ENCODE peak calls at places on chromosomes 11 and 22, in five cellular contexts. One of them, this sample, is unnamed.

GRCh38 chr11:68345776-68346728 is 33.7 kb downstream of the LRP5 start:
- DNase-seq in lower lobe of right lung: peak
- DNase-seq in heart right ventricle: peak
- DNase-seq in psoas muscle: peak
- DNase-seq in HCT116: no peak
- DNase-seq in this sample: no peak

GRCh38 chr11:83007909-83008580 is 63.7 kb downstream of the RAB30 start:
- DNase-seq in lower lobe of right lung: peak
- DNase-seq in heart right ventricle: peak
- DNase-seq in psoas muscle: peak
- DNase-seq in HCT116: no peak
- DNase-seq in this sample: no peak

GRCh38 chr11:44005956-44006355 is 41.8 kb upstream of the ACCSL start:
- DNase-seq in lower lobe of right lung: no peak
- DNase-seq in heart right ventricle: no peak
- DNase-seq in psoas muscle: no peak
- DNase-seq in HCT116: no peak
- DNase-seq in this sample: no peak

GRCh38 chr11:75786101-75786736 is 17.6 kb downstream of the DGAT2 start:
- DNase-seq in lower lobe of right lung: no peak
- DNase-seq in heart right ventricle: no peak
- DNase-seq in psoas muscle: no peak
- DNase-seq in HCT116: no peak
- DNase-seq in this sample: no peak

GRCh38 chr11:59611570-59612565 is 3.7 kb downstream of the OSBP start:
- DNase-seq in lower lobe of right lung: no peak
- DNase-seq in heart right ventricle: no peak
- DNase-seq in psoas muscle: no peak
- DNase-seq in HCT116: no peak
- DNase-seq in this sample: no peak

GRCh38 chr22:50274311-50274710 is 4.1 kb upstream of the MAPK11 start:
- DNase-seq in lower lobe of right lung: no peak
- DNase-seq in heart right ventricle: peak
- DNase-seq in psoas muscle: peak
- DNase-seq in HCT116: no peak
- DNase-seq in this sample: no peak

GRCh38 chr11:18066626-18067025 is 20.6 kb upstream of the TPH1 start:
- DNase-seq in lower lobe of right lung: no peak
- DNase-seq in heart right ventricle: no peak
- DNase-seq in psoas muscle: no peak
- DNase-seq in HCT116: no peak
- DNase-seq in this sample: no peak

GRCh38 chr11:11608783-11609232 is 13.0 kb downstream of the GALNT18 start:
- DNase-seq in lower lobe of right lung: no peak
- DNase-seq in heart right ventricle: no peak
- DNase-seq in psoas muscle: no peak
- DNase-seq in HCT116: no peak
- DNase-seq in this sample: no peak

GRCh38 chr22:28051787-28052356 is 132.8 kb upstream of the PITPNB start:
- DNase-seq in lower lobe of right lung: no peak
- DNase-seq in heart right ventricle: peak
- DNase-seq in psoas muscle: peak
- DNase-seq in HCT116: peak
- DNase-seq in this sample: peak

GRCh38 chr11:11993814-11994213 is 14.6 kb downstream of the DKK3 start:
- DNase-seq in lower lobe of right lung: no peak
- DNase-seq in heart right ventricle: no peak
- DNase-seq in psoas muscle: no peak
- DNase-seq in HCT116: peak
- DNase-seq in this sample: no peak

GRCh38 chr22:41565403-41566054 is 4.7 kb downstream of the CSDC2 start:
- DNase-seq in lower lobe of right lung: no peak
- DNase-seq in heart right ventricle: no peak
- DNase-seq in psoas muscle: peak
- DNase-seq in HCT116: peak
- DNase-seq in this sample: no peak

GRCh38 chr22:19174106-19175025 is 4.2 kb downstream of the SLC25A1 start:
- DNase-seq in lower lobe of right lung: no peak
- DNase-seq in heart right ventricle: no peak
- DNase-seq in psoas muscle: peak
- DNase-seq in HCT116: no peak
- DNase-seq in this sample: no peak

GRCh38 chr22:21582801-21583740 is 15.6 kb downstream of the UBE2L3 start:
- DNase-seq in lower lobe of right lung: no peak
- DNase-seq in heart right ventricle: no peak
- DNase-seq in psoas muscle: no peak
- DNase-seq in HCT116: no peak
- DNase-seq in this sample: no peak

GRCh38 chr22:33302049-33302545 is 243.9 kb upstream of the SYN3 start:
- DNase-seq in lower lobe of right lung: peak
- DNase-seq in heart right ventricle: peak
- DNase-seq in psoas muscle: peak
- DNase-seq in HCT116: peak
- DNase-seq in this sample: peak

GRCh38 chr11:46901156-46901555 is 17.2 kb downstream of the LRP4 start:
- DNase-seq in lower lobe of right lung: no peak
- DNase-seq in heart right ventricle: no peak
- DNase-seq in psoas muscle: no peak
- DNase-seq in HCT116: no peak
- DNase-seq in this sample: no peak

GRCh38 chr22:37044634-37045625 is 6.6 kb upstream of the KCTD17 start:
- DNase-seq in lower lobe of right lung: no peak
- DNase-seq in heart right ventricle: no peak
- DNase-seq in psoas muscle: no peak
- DNase-seq in HCT116: no peak
- DNase-seq in this sample: no peak

GRCh38 chr11:118349475-118349874 is 5.3 kb downstream of the CD3G start:
- DNase-seq in lower lobe of right lung: no peak
- DNase-seq in heart right ventricle: no peak
- DNase-seq in psoas muscle: no peak
- DNase-seq in HCT116: no peak
- DNase-seq in this sample: no peak

GRCh38 chr22:17774206-17774927 is at the start of gene BID:
- DNase-seq in lower lobe of right lung: peak
- DNase-seq in heart right ventricle: peak
- DNase-seq in psoas muscle: peak
- DNase-seq in HCT116: no peak
- DNase-seq in this sample: no peak

GRCh38 chr11:44380009-44380313 is 70.0 kb upstream of the ALX4 start:
- DNase-seq in lower lobe of right lung: no peak
- DNase-seq in heart right ventricle: no peak
- DNase-seq in psoas muscle: no peak
- DNase-seq in HCT116: no peak
- DNase-seq in this sample: no peak

GRCh38 chr22:41770715-41771452 is 29.6 kb upstream of the CCDC134 start:
- DNase-seq in lower lobe of right lung: no peak
- DNase-seq in heart right ventricle: no peak
- DNase-seq in psoas muscle: no peak
- DNase-seq in HCT116: no peak
- DNase-seq in this sample: no peak

GRCh38 chr22:27801197-27801615 is 350 bp downstream of the MN1 start:
- DNase-seq in lower lobe of right lung: no peak
- DNase-seq in heart right ventricle: peak
- DNase-seq in psoas muscle: peak
- DNase-seq in HCT116: no peak
- DNase-seq in this sample: no peak

GRCh38 chr11:129315781-129316579 is 59.7 kb upstream of the BARX2 start:
- DNase-seq in lower lobe of right lung: peak
- DNase-seq in heart right ventricle: no peak
- DNase-seq in psoas muscle: no peak
- DNase-seq in HCT116: peak
- DNase-seq in this sample: no peak

GRCh38 chr22:32364210-32364609 is 6.5 kb downstream of the RFPL3 start:
- DNase-seq in lower lobe of right lung: no peak
- DNase-seq in heart right ventricle: no peak
- DNase-seq in psoas muscle: no peak
- DNase-seq in HCT116: no peak
- DNase-seq in this sample: no peak

GRCh38 chr11:117822031-117822521 is 2.5 kb downstream of the FXYD2 start:
- DNase-seq in lower lobe of right lung: no peak
- DNase-seq in heart right ventricle: no peak
- DNase-seq in psoas muscle: peak
- DNase-seq in HCT116: no peak
- DNase-seq in this sample: no peak

GRCh38 chr11:10588904-10589303 is 20.4 kb upstream of the LYVE1 start:
- DNase-seq in lower lobe of right lung: no peak
- DNase-seq in heart right ventricle: no peak
- DNase-seq in psoas muscle: no peak
- DNase-seq in HCT116: no peak
- DNase-seq in this sample: no peak

GRCh38 chr11:22192289-22192641 is 620 bp upstream of the ANO5 start:
- DNase-seq in lower lobe of right lung: no peak
- DNase-seq in heart right ventricle: peak
- DNase-seq in psoas muscle: no peak
- DNase-seq in HCT116: no peak
- DNase-seq in this sample: peak

GRCh38 chr22:44276041-44276440 is 36.7 kb downstream of the SHISAL1 start:
- DNase-seq in lower lobe of right lung: no peak
- DNase-seq in heart right ventricle: no peak
- DNase-seq in psoas muscle: no peak
- DNase-seq in HCT116: no peak
- DNase-seq in this sample: no peak

GRCh38 chr11:77181226-77181625 is 53.2 kb downstream of the MYO7A start:
- DNase-seq in lower lobe of right lung: peak
- DNase-seq in heart right ventricle: no peak
- DNase-seq in psoas muscle: no peak
- DNase-seq in HCT116: no peak
- DNase-seq in this sample: no peak

GRCh38 chr11:61092280-61092766 is 10.0 kb upstream of the CD5 start:
- DNase-seq in lower lobe of right lung: no peak
- DNase-seq in heart right ventricle: no peak
- DNase-seq in psoas muscle: no peak
- DNase-seq in HCT116: no peak
- DNase-seq in this sample: no peak

GRCh38 chr11:94574193-94574961 is 7.2 kb downstream of the PIWIL4 start:
- DNase-seq in lower lobe of right lung: peak
- DNase-seq in heart right ventricle: no peak
- DNase-seq in psoas muscle: peak
- DNase-seq in HCT116: no peak
- DNase-seq in this sample: no peak

DNA sequence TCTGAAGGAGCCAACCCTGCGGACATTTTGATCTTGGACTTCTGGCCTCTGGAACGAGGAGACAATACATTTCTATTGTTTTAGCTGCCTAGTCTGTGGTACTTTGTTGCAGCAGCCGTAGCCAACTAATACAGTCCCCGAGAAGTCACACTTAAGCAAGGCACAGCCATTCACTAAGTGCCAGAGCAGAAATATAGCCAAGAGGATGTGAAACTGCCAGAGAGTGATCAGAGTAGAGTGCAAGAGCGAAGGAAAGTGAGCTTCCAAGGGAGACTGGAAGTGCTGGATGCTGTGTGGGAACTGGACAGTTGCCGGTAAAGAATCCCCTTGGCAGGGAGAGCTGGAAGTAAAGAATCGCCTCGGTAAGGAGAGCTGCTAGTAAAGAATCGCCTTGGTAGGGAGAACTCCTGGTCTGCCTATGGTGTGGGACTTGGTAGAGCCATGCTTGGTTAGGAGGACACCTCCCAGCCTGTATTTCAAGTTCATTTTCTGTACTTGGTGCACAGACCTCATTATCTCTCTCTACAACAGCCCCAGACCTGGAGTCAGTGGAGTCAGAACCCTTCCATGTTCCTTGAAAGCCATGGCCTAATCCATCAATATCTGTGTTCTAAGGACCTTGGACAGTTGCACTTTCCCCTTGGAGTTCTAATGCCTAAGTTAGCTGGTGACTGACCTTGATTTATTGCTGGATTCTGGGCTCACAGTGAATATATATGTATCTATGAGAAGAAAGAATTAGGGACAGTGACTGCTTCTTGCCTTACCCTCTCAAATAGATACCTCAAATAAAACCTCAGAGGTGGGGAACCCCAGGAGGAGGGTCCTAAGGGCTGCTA is 162.1 kb downstream of the LDLRAD3 start:
- DNase-seq in lower lobe of right lung: no peak
- DNase-seq in heart right ventricle: no peak
- DNase-seq in psoas muscle: no peak
- DNase-seq in HCT116: no peak
- DNase-seq in this sample: no peak
- H3K27ac ChIP-seq in lower lobe of right lung: no peak
- H3K27ac ChIP-seq in heart right ventricle: no peak
- H3K27ac ChIP-seq in psoas muscle: no peak
- H3K27ac ChIP-seq in HCT116: no peak
- H3K27ac ChIP-seq in this sample: no peak

GRCh38 chr11:131474947-131475346 is 104.5 kb downstream of the NTM start:
- DNase-seq in lower lobe of right lung: no peak
- DNase-seq in heart right ventricle: no peak
- DNase-seq in psoas muscle: no peak
- DNase-seq in HCT116: no peak
- DNase-seq in this sample: no peak

GRCh38 chr11:131470526-131470925 is 100.1 kb downstream of the NTM start:
- DNase-seq in lower lobe of right lung: no peak
- DNase-seq in heart right ventricle: no peak
- DNase-seq in psoas muscle: no peak
- DNase-seq in HCT116: no peak
- DNase-seq in this sample: no peak

GRCh38 chr11:131468565-131468964 is 98.2 kb downstream of the NTM start:
- DNase-seq in lower lobe of right lung: no peak
- DNase-seq in heart right ventricle: no peak
- DNase-seq in psoas muscle: no peak
- DNase-seq in HCT116: no peak
- DNase-seq in this sample: no peak

GRCh38 chr11:131473510-131473909 is 103.1 kb downstream of the NTM start:
- DNase-seq in lower lobe of right lung: no peak
- DNase-seq in heart right ventricle: no peak
- DNase-seq in psoas muscle: no peak
- DNase-seq in HCT116: no peak
- DNase-seq in this sample: no peak

GRCh38 chr11:131471976-131472375 is 101.6 kb downstream of the NTM start:
- DNase-seq in lower lobe of right lung: no peak
- DNase-seq in heart right ventricle: no peak
- DNase-seq in psoas muscle: no peak
- DNase-seq in HCT116: no peak
- DNase-seq in this sample: no peak
- H3K27ac ChIP-seq in lower lobe of right lung: no peak
- H3K27ac ChIP-seq in heart right ventricle: no peak
- H3K27ac ChIP-seq in psoas muscle: no peak
- H3K27ac ChIP-seq in HCT116: no peak
- H3K27ac ChIP-seq in this sample: no peak

DNA sequence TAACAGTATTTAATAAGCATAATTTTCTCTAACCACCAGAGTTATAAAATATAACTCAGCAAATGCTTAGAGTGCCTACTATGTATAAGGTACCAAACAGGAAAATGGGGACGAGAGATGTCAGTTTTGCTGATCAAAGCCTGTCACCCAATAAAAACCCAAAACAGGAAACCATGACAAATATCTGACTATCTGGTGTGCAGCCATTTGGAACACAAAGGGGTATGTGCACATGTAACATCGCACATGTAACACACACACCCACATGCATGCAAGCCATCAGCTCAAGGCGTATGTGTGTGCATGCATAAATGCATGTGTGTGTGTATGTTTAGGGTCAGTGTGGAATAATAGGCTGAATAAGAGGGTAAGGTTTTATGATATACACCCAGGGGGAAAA is 64.2 kb downstream of the PRR5L start:
- DNase-seq in lower lobe of right lung: no peak
- DNase-seq in heart right ventricle: no peak
- DNase-seq in psoas muscle: no peak
- DNase-seq in HCT116: no peak
- DNase-seq in this sample: no peak
- H3K27ac ChIP-seq in lower lobe of right lung: no peak
- H3K27ac ChIP-seq in heart right ventricle: no peak
- H3K27ac ChIP-seq in psoas muscle: no peak
- H3K27ac ChIP-seq in HCT116: no peak
- H3K27ac ChIP-seq in this sample: no peak

GRCh38 chr11:121372028-121372427 is 79.5 kb downstream of the SC5D start:
- DNase-seq in lower lobe of right lung: no peak
- DNase-seq in heart right ventricle: no peak
- DNase-seq in psoas muscle: no peak
- DNase-seq in HCT116: no peak
- DNase-seq in this sample: no peak
- H3K27ac ChIP-seq in lower lobe of right lung: no peak
- H3K27ac ChIP-seq in heart right ventricle: no peak
- H3K27ac ChIP-seq in psoas muscle: no peak
- H3K27ac ChIP-seq in HCT116: no peak
- H3K27ac ChIP-seq in this sample: no peak

This sample was measured in iPS DF 6.9.